ENCODE peak calls at places on chromosome 13, in four cellular contexts. One of them, this sample, is unnamed.

GRCh38 chr13:38902551-38902950 is 88.1 kb downstream of the STOML3 start:
- DNase-seq in left cardiac atrium: no peak
- DNase-seq in anterior cingulate cortex: no peak
- DNase-seq in NCI-H1105: peak
- DNase-seq in this sample: no peak

GRCh38 chr13:88707652-88708051 is 1036.5 kb downstream of the SLITRK5 start:
- DNase-seq in left cardiac atrium: no peak
- DNase-seq in anterior cingulate cortex: no peak
- DNase-seq in NCI-H1105: no peak
- DNase-seq in this sample: no peak

GRCh38 chr13:38713046-38713445 is 26.2 kb downstream of the FREM2 start:
- DNase-seq in left cardiac atrium: no peak
- DNase-seq in anterior cingulate cortex: no peak
- DNase-seq in NCI-H1105: no peak
- DNase-seq in this sample: no peak

GRCh38 chr13:42656136-42656535 is 82.2 kb downstream of the TNFSF11 start:
- DNase-seq in left cardiac atrium: no peak
- DNase-seq in anterior cingulate cortex: no peak
- DNase-seq in NCI-H1105: no peak
- DNase-seq in this sample: no peak

GRCh38 chr13:32734511-32734910 is 148.3 kb downstream of the PDS5B start:
- DNase-seq in left cardiac atrium: no peak
- DNase-seq in anterior cingulate cortex: no peak
- DNase-seq in NCI-H1105: no peak
- DNase-seq in this sample: no peak

GRCh38 chr13:35953537-35954206 is 177.5 kb downstream of the DCLK1 start:
- DNase-seq in left cardiac atrium: peak
- DNase-seq in anterior cingulate cortex: peak
- DNase-seq in NCI-H1105: peak
- DNase-seq in this sample: peak

GRCh38 chr13:97279913-97280312 is 57.8 kb downstream of the MBNL2 start:
- DNase-seq in left cardiac atrium: no peak
- DNase-seq in anterior cingulate cortex: no peak
- DNase-seq in NCI-H1105: no peak
- DNase-seq in this sample: no peak

GRCh38 chr13:83340170-83340569 is 542.1 kb downstream of the SLITRK1 start:
- DNase-seq in left cardiac atrium: no peak
- DNase-seq in anterior cingulate cortex: no peak
- DNase-seq in NCI-H1105: no peak
- DNase-seq in this sample: no peak

GRCh38 chr13:77827350-77827749 is 91.3 kb downstream of the EDNRB start:
- DNase-seq in left cardiac atrium: peak
- DNase-seq in anterior cingulate cortex: no peak
- DNase-seq in NCI-H1105: no peak
- DNase-seq in this sample: no peak

GRCh38 chr13:62613819-62614218 is 1198.2 kb upstream of the PCDH20 start:
- DNase-seq in left cardiac atrium: no peak
- DNase-seq in anterior cingulate cortex: no peak
- DNase-seq in NCI-H1105: no peak
- DNase-seq in this sample: no peak

GRCh38 chr13:26914624-26915023 is 154.0 kb upstream of the GPR12 start:
- DNase-seq in left cardiac atrium: no peak
- DNase-seq in anterior cingulate cortex: no peak
- DNase-seq in NCI-H1105: peak
- DNase-seq in this sample: no peak

GRCh38 chr13:75803175-75803611 is 167.1 kb downstream of the LMO7 start:
- DNase-seq in left cardiac atrium: no peak
- DNase-seq in anterior cingulate cortex: no peak
- DNase-seq in NCI-H1105: no peak
- DNase-seq in this sample: no peak

This sample was measured in heart left ventricle.